ENCODE peak calls at places on chromosomes 11 and 22, in eight cellular contexts. S is CD4-positive, alpha-beta T cell; X is CD8-positive, alpha-beta memory T cell; V is mesothelial cell of epicardium; A is occipital lobe; C is K562; Q is NCI-H2081; D is esophagus squamous epithelium. U is an unnamed sample.

GRCh38 chr11:126153999-126154398 is 57.5 kb downstream of the RPUSD4 start:
- DNase-seq in S (no peak), Q (no peak), C (no peak), A (no peak), X (no peak), V (no peak), D (no peak), U (no peak)

GRCh38 chr11:2074266-2074825 is 64.8 kb downstream of the IGF2 start:
- DNase-seq in D (no peak), X (no peak), A (no peak), Q (no peak), S (no peak), C (peak), V (no peak), U (no peak)

GRCh38 chr11:133272386-133272785 is 259.9 kb downstream of the OPCML start:
- DNase-seq in X (no peak), Q (no peak), D (no peak), S (no peak), C (no peak), A (no peak), V (no peak), U (no peak)

GRCh38 chr11:47004595-47005033 is 68.1 kb downstream of the CSTPP1 start:
- DNase-seq in Q (peak), S (no peak), A (peak), V (no peak), X (no peak), D (no peak), C (peak), U (peak)

GRCh38 chr22:47591016-47591415 is 828.6 kb downstream of the TBC1D22A start:
- DNase-seq in X (no peak), V (no peak), D (no peak), A (no peak), S (no peak), C (no peak), Q (no peak), U (no peak)

GRCh38 chr11:69546735-69547370 is 65.4 kb downstream of the LINC01488 start:
- DNase-seq in V (no peak), D (no peak), X (no peak), A (no peak), S (no peak), Q (no peak), C (no peak), U (no peak)

GRCh38 chr11:35488117-35488516 is 37.3 kb downstream of the PAMR1 start:
- DNase-seq in C (no peak), Q (no peak), D (no peak), S (no peak), V (no peak), X (no peak), A (no peak), U (no peak)

GRCh38 chr11:34339149-34340064 is 18.4 kb downstream of the ABTB2 start:
- DNase-seq in X (no peak), D (no peak), Q (peak), V (no peak), A (no peak), S (no peak), C (no peak), U (no peak)

GRCh38 chr11:20360650-20361049 is 2.9 kb upstream of the HTATIP2 start:
- DNase-seq in D (no peak), V (no peak), X (peak), Q (no peak), S (no peak), C (no peak), A (no peak), U (no peak)

GRCh38 chr11:23730307-23730998 is 766.4 kb upstream of the LUZP2 start:
- DNase-seq in S (no peak), D (no peak), A (no peak), C (peak), X (no peak), Q (no peak), V (no peak), U (no peak)

GRCh38 chr11:65429724-65430405 is 7.3 kb downstream of the NEAT1 start:
- DNase-seq in A (peak), D (no peak), V (no peak), Q (peak), S (peak), C (no peak), X (no peak), U (no peak)

GRCh38 chr11:129237880-129238638 is 45.9 kb upstream of the ARHGAP32 start:
- DNase-seq in V (no peak), A (no peak), C (no peak), X (no peak), D (no peak), Q (no peak), S (no peak), U (no peak)

GRCh38 chr11:62471603-62472002 is 52.8 kb downstream of the SCGB1A1 start:
- DNase-seq in D (no peak), V (no peak), Q (no peak), X (no peak), S (no peak), A (no peak), C (no peak), U (no peak)

GRCh38 chr11:117610045-117610444 is 187.0 kb downstream of the DSCAML1 start:
- DNase-seq in Q (no peak), V (no peak), C (no peak), D (no peak), X (no peak), A (no peak), S (no peak), U (no peak)

GRCh38 chr11:119729581-119730346 is 764 bp upstream of the NECTIN1 start:
- DNase-seq in C (no peak), A (peak), Q (peak), S (no peak), X (no peak), D (no peak), V (no peak), U (no peak)

GRCh38 chr22:31139866-31140716 is at the start of gene PLA2G3:
- DNase-seq in A (no peak), C (peak), S (no peak), Q (peak), X (no peak), D (no peak), V (no peak), U (peak)

GRCh38 chr11:86793307-86793706 is 7.0 kb upstream of the PRSS23 start:
- DNase-seq in C (no peak), X (no peak), V (no peak), S (no peak), D (no peak), Q (no peak), A (no peak), U (no peak)

GRCh38 chr11:330307-330693 is 9.6 kb upstream of the IFITM3 start:
- DNase-seq in S (no peak), D (no peak), V (no peak), C (no peak), A (no peak), X (no peak), Q (no peak), U (no peak)

GRCh38 chr11:11071483-11071882 is 213.6 kb upstream of the ZBED5 start:
- DNase-seq in X (no peak), C (no peak), V (no peak), Q (no peak), S (no peak), A (no peak), D (no peak), U (no peak)

GRCh38 chr11:47204633-47204989 is 10.2 kb upstream of the DDB2 start:
- DNase-seq in S (no peak), X (no peak), A (peak), Q (no peak), D (no peak), V (no peak), C (no peak), U (no peak)

GRCh38 chr11:86811637-86812321 is 11.4 kb downstream of the PRSS23 start:
- DNase-seq in C (no peak), X (no peak), S (no peak), V (no peak), A (no peak), D (no peak), Q (no peak), U (no peak)

GRCh38 chr22:46085831-46086576 is 64.3 kb upstream of the PPARA start:
- DNase-seq in Q (no peak), C (peak), D (no peak), S (peak), V (no peak), X (no peak), A (no peak), U (no peak)

GRCh38 chr11:134536219-134536618 is 124.2 kb upstream of the B3GAT1 start:
- DNase-seq in D (no peak), X (no peak), Q (no peak), A (no peak), V (no peak), S (no peak), C (no peak), U (no peak)

GRCh38 chr11:59668188-59668949 is 468 bp downstream of the PATL1 start:
- DNase-seq in V (no peak), X (peak), S (peak), Q (peak), A (no peak), C (peak), D (peak), U (no peak)

GRCh38 chr22:32600184-32600583 is 125.6 kb downstream of the FBXO7 start:
- DNase-seq in V (no peak), S (no peak), A (no peak), D (no peak), C (no peak), Q (no peak), X (no peak), U (no peak)

GRCh38 chr22:39314251-39314971 is 5.0 kb downstream of the RPL3 start:
- DNase-seq in A (no peak), D (no peak), Q (no peak), S (no peak), C (no peak), V (no peak), X (no peak), U (no peak)

GRCh38 chr22:46303347-46303965 is 6.8 kb downstream of the GTSE1 start:
- DNase-seq in S (no peak), A (no peak), Q (no peak), C (no peak), V (no peak), X (no peak), D (no peak), U (no peak)

U was measured in NCI-H2107.